ENCODE peak calls at places on chromosomes 1 and 21, in four cellular contexts. L is HepG2, M is K562, V is GM12878. B is an unnamed sample.

GRCh38 chr1:211951856-211952255 is 83.5 kb downstream of the INTS7 start:
- DNase-seq in M (no peak), V (no peak), L (peak; percentile 43), B (no peak)

GRCh38 chr1:118504867-118505266 is 319.8 kb upstream of the SPAG17 start:
- DNase-seq in L (no peak), M (no peak), V (no peak), B (no peak)

GRCh38 chr1:63691672-63692425 is 82.0 kb upstream of the ROR1 start:
- DNase-seq in L (peak; percentile 71), M (peak; percentile 54), V (no peak), B (no peak)

GRCh38 chr1:53080769-53081168 is 18.8 kb downstream of the PODN start:
- DNase-seq in V (no peak), L (no peak), M (peak; percentile 45), B (no peak)

GRCh38 chr1:112504666-112505399 is 3.9 kb upstream of the WNT2B start:
- DNase-seq in V (no peak), M (no peak), L (no peak), B (no peak)

GRCh38 chr1:39692152-39693064 is 1.2 kb upstream of the HPCAL4 start:
- DNase-seq in V (no peak), L (no peak), M (peak; percentile 34), B (no peak)

GRCh38 chr1:119225831-119226230 is 85.4 kb upstream of the WARS2 start:
- DNase-seq in V (no peak), M (no peak), L (no peak), B (no peak)

GRCh38 chr21:43585924-43586411 is 73.3 kb downstream of the HSF2BP start:
- DNase-seq in V (no peak), L (peak; percentile 99), M (no peak), B (no peak)

GRCh38 chr1:23696335-23696989 is 4.9 kb downstream of the RPL11 start:
- DNase-seq in V (no peak), M (peak; percentile 35), L (no peak), B (no peak)

GRCh38 chr1:119549719-119550141 is 42.7 kb downstream of the HSD3B1 start:
- DNase-seq in M (peak; percentile 36), V (no peak), L (peak; percentile 53), B (no peak)

GRCh38 chr1:26790551-26790953 is 2.8 kb downstream of the PIGV start:
- DNase-seq in L (no peak), V (no peak), M (no peak), B (no peak)

GRCh38 chr1:119372493-119373086 is 4.0 kb downstream of the HAO2 start:
- DNase-seq in M (no peak), V (no peak), L (peak; percentile 70), B (no peak)

GRCh38 chr1:23478896-23479790 is 4.8 kb downstream of the ASAP3 start:
- DNase-seq in L (peak; percentile 97), M (peak; percentile 87), V (no peak), B (no peak)

GRCh38 chr1:193456883-193457282 is 270.5 kb upstream of the B3GALT2 start:
- DNase-seq in V (no peak), M (no peak), L (no peak), B (no peak)

GRCh38 chr1:218664385-218665170 is 319.4 kb downstream of the TGFB2 start:
- DNase-seq in L (no peak), M (no peak), V (no peak), B (no peak)

GRCh38 chr1:175514309-175515001 is 228.9 kb downstream of the TNR start:
- DNase-seq in V (no peak), M (no peak), L (no peak), B (no peak)

GRCh38 chr1:64315402-64315801 is 112.0 kb downstream of the UBE2U start:
- DNase-seq in V (no peak), M (no peak), L (no peak), B (no peak)

GRCh38 chr21:22138297-22139016 is 1140.2 kb downstream of the NCAM2 start:
- DNase-seq in L (no peak), V (no peak), M (no peak), B (no peak)

GRCh38 chr1:165281207-165281901 is 75.2 kb downstream of the LMX1A start:
- DNase-seq in M (no peak), L (no peak), V (no peak), B (no peak)

GRCh38 chr1:1088036-1088800 is 14.1 kb upstream of the RNF223 start:
- DNase-seq in L (no peak), M (no peak), V (no peak), B (peak; percentile 32)

GRCh38 chr1:67771776-67772175 is 61.5 kb downstream of the GNG12 start:
- DNase-seq in M (no peak), L (no peak), V (no peak), B (no peak)

GRCh38 chr1:240747907-240748306 is 136.0 kb upstream of the GREM2 start:
- DNase-seq in L (no peak), V (no peak), M (no peak), B (no peak)

GRCh38 chr1:903721-904270 is 19.9 kb upstream of the SAMD11 start:
- DNase-seq in L (no peak), V (no peak), M (no peak), B (peak; percentile 18)

GRCh38 chr1:164361927-164362326 is 197.1 kb upstream of the PBX1 start:
- DNase-seq in L (no peak), V (no peak), M (no peak), B (no peak)

GRCh38 chr1:40311692-40312091 is 5.4 kb downstream of the COL9A2 start:
- DNase-seq in V (no peak), M (no peak), L (no peak), B (no peak)

GRCh38 chr1:192153276-192153675 is 5.0 kb upstream of the RGS18 start:
- DNase-seq in V (no peak), M (no peak), L (no peak), B (no peak)

GRCh38 chr1:155969377-155969791 is 9.0 kb downstream of the ARHGEF2 start:
- DNase-seq in L (no peak), V (no peak), M (no peak), B (no peak)
- TF ChIP-seq POLR2A in L (no peak), V (peak; percentile 41), M (peak; percentile 12), B (peak; percentile 39)

GRCh38 chr1:32071758-32072621 is 749 bp upstream of the TMEM39B start:
- DNase-seq in L (peak; percentile 34), V (no peak), M (no peak), B (no peak)

GRCh38 chr1:32073387-32074229 is 869 bp downstream of the TMEM39B start:
- DNase-seq in M (no peak), L (no peak), V (peak; percentile 54), B (no peak)

GRCh38 chr1:32072622-32073386 is at the start of gene TMEM39B:
- DNase-seq in L (peak; percentile 85), M (peak; percentile 99), V (peak; percentile 72), B (peak; percentile 91)

GRCh38 chr1:32066489-32066873 is 6.3 kb upstream of the TMEM39B start:
- DNase-seq in V (no peak), M (no peak), L (no peak), B (no peak)

DNA sequence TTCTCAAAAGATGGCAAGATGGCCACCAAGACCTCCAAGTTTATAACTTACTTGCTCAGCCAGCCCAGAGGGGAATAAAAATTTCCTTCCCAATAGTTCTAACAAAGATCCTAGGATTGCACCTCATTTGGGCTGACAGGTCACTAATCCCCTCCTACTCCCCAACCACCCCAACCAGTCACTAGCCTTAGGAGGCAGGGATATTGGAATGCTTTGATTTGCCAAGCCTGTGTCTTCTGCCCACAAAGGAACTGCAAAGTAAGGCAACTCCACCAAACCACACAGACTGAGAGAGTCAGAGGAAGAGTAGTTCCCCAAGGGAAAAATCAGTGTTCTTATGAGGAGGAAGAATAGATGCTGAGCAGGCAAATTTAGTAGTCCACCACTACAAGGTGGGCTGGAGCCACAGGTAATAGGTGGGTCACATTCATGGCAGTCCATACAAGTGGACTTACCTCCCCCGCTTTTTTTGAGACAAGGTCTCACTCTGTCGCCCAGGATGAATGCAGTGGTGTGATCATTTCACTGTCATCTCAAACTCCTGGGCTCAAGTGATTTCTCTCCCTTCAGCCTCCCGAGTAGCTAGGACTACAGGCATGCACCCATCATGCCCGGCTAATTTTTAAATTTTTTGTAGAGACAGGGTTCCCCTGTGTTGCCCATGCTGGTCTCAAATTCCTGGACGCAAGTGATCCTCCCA is 3.7 kb upstream of the TMEM39B start:
- DNase-seq in M (no peak), V (no peak), L (no peak), B (no peak)
- TF ChIP-seq TAF1 in M (no peak), V (no peak), L (no peak), B (no peak)

GRCh38 chr21:45482899-45483821 is 59.1 kb downstream of the SLC19A1 start:
- DNase-seq in M (no peak), L (no peak), V (no peak), B (no peak)
- TF ChIP-seq POLR2A in M (no peak), L (peak; percentile 6), V (no peak), B (no peak)

GRCh38 chr1:160884091-160884490 is 889 bp downstream of the ITLN1 start:
- DNase-seq in V (no peak), M (no peak), L (no peak), B (no peak)

GRCh38 chr1:160884579-160884978 is 401 bp downstream of the ITLN1 start:
- DNase-seq in V (no peak), L (peak; percentile 15), M (no peak), B (no peak)

GRCh38 chr1:160888926-160889325 is 3.9 kb upstream of the ITLN1 start:
- DNase-seq in M (no peak), V (no peak), L (no peak), B (no peak)

GRCh38 chr1:160883586-160883985 is 1.4 kb downstream of the ITLN1 start:
- DNase-seq in V (no peak), M (no peak), L (no peak), B (no peak)

DNA sequence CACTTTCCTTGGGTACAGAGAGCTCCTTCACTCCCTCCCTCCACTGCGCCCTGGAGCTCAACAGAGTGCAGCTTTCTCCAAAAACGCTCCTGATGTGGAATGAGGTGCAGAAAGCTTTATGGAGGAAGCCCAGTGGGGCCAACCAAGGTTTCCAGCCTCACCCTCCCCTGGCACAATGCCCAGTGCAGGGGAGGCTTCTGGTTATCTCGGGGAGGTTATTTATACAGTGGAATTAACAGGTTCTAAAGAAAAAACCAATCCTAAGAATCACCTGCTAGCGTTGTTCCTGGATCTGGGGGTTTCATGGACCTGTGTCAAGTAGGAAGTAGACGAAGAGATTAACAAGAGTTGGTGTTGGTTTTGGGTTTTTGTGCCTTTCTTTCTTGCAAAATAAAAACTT is at the start of gene ITLN1:
- DNase-seq in M (no peak), V (no peak), L (no peak), B (no peak)
- TF ChIP-seq TAF1 in M (no peak), V (no peak), L (no peak), B (no peak)